ENCODE peak calls at places on chromosomes 13 and 19, in nine cellular contexts. C, A, I, T, F, V, Y, B and Z are unnamed samples.

GRCh38 chr19:37813340-37813739 is 34.0 kb upstream of the ZNF573 start:
- DNase-seq in F (no peak), T (no peak), C (no peak), I (no peak), A (no peak), B (no peak), Y (no peak), V (no peak), Z (no peak)

GRCh38 chr19:55113570-55114039 is 3.8 kb downstream of the PPP1R12C start:
- DNase-seq in F (peak), T (no peak), I (no peak), V (peak), A (peak), C (no peak), B (peak), Y (peak), Z (peak)

GRCh38 chr19:49515767-49516166 is 3.3 kb downstream of the FCGRT start:
- DNase-seq in V (peak), Y (no peak), B (no peak), F (no peak), I (no peak), A (peak), T (no peak), C (no peak), Z (no peak)

GRCh38 chr13:30744056-30744684 is 8.8 kb downstream of the ALOX5AP start:
- DNase-seq in C (peak), T (peak), F (peak), Y (peak), I (peak), B (peak), V (peak), A (no peak), Z (no peak)

GRCh38 chr13:113084094-113084942 is 21.3 kb upstream of the F7 start:
- DNase-seq in C (no peak), Y (no peak), V (no peak), B (no peak), I (no peak), F (no peak), T (no peak), A (no peak), Z (no peak)

GRCh38 chr13:94917814-94918213 is 205.5 kb upstream of the SOX21 start:
- DNase-seq in I (no peak), T (no peak), V (no peak), F (no peak), B (no peak), Y (no peak), A (no peak), C (peak), Z (no peak)

GRCh38 chr13:91909617-91910016 is 511.2 kb downstream of the GPC5 start:
- DNase-seq in B (no peak), I (no peak), T (no peak), V (no peak), C (no peak), F (no peak), Y (no peak), A (no peak), Z (no peak)

GRCh38 chr19:50705422-50706019 is 14.1 kb downstream of the SHANK1 start:
- DNase-seq in Y (peak), F (peak), A (no peak), C (peak), I (no peak), B (peak), T (no peak), V (no peak), Z (peak)

GRCh38 chr13:100854091-100854490 is 179.5 kb upstream of the TMTC4 start:
- DNase-seq in B (no peak), T (no peak), Y (no peak), I (no peak), A (no peak), F (no peak), V (no peak), C (no peak), Z (no peak)

GRCh38 chr19:56053596-56053995 is 67.0 kb downstream of the NLRP5 start:
- DNase-seq in C (no peak), B (no peak), A (no peak), F (no peak), I (no peak), T (no peak), Y (no peak), V (no peak), Z (no peak)

GRCh38 chr19:38394488-38394887 is 6.0 kb downstream of the SPRED3 start:
- DNase-seq in B (no peak), T (peak), C (peak), A (no peak), Y (no peak), F (no peak), I (peak), V (no peak), Z (no peak)

GRCh38 chr19:17915940-17916593 is 16.7 kb upstream of the CCDC124 start:
- DNase-seq in C (peak), A (no peak), F (peak), I (no peak), V (peak), Y (no peak), T (no peak), B (no peak), Z (no peak)

GRCh38 chr13:20197361-20197834 is 4.7 kb upstream of the GJB2 start:
- DNase-seq in Y (peak), I (no peak), T (no peak), V (peak), F (peak), A (no peak), C (peak), B (peak), Z (peak)

GRCh38 chr13:36548129-36548528 is 115.8 kb downstream of the CCNA1 start:
- DNase-seq in I (no peak), Y (no peak), B (no peak), A (no peak), F (no peak), C (no peak), V (no peak), T (no peak), Z (no peak)

GRCh38 chr19:15684828-15685227 is 11.9 kb downstream of the CYP4F12 start:
- DNase-seq in Y (no peak), C (no peak), F (peak), T (no peak), B (no peak), I (no peak), V (no peak), A (no peak), Z (peak)

GRCh38 chr19:2574971-2575630 is 99.2 kb downstream of the GADD45B start:
- DNase-seq in I (no peak), C (no peak), A (peak), V (no peak), Y (no peak), F (no peak), B (no peak), T (no peak), Z (no peak)

GRCh38 chr19:4278460-4278901 is 585 bp upstream of the SHD start:
- DNase-seq in T (no peak), F (no peak), I (no peak), A (no peak), V (no peak), Y (no peak), C (no peak), B (no peak), Z (peak)

GRCh38 chr13:99528547-99528946 is 27.3 kb downstream of the TM9SF2 start:
- DNase-seq in V (no peak), C (no peak), B (no peak), Y (no peak), A (no peak), I (no peak), T (no peak), F (no peak), Z (no peak)

GRCh38 chr19:45820413-45821102 is 5.5 kb upstream of the RSPH6A start:
- DNase-seq in C (peak), T (no peak), Y (no peak), V (no peak), I (no peak), B (no peak), F (no peak), A (no peak), Z (no peak)

GRCh38 chr13:98478134-98479129 is 98.5 kb downstream of the STK24 start:
- DNase-seq in V (no peak), I (no peak), Y (peak), A (no peak), C (no peak), T (peak), F (no peak), B (peak), Z (peak)

GRCh38 chr13:112097770-112098169 is 30.8 kb downstream of the SOX1 start:
- DNase-seq in Y (no peak), I (no peak), B (no peak), T (no peak), F (no peak), V (no peak), C (no peak), A (peak), Z (no peak)

GRCh38 chr19:11662278-11662677 is 65.0 kb downstream of the ZNF627 start:
- DNase-seq in B (no peak), C (no peak), I (no peak), A (no peak), F (no peak), T (no peak), V (no peak), Y (no peak), Z (no peak)

GRCh38 chr19:2962018-2962670 is 15.2 kb upstream of the TLE6 start:
- DNase-seq in F (peak), A (no peak), I (peak), B (peak), Y (peak), T (no peak), V (peak), C (peak), Z (peak)

GRCh38 chr19:36152061-36152885 is at the start of gene COX7A1:
- DNase-seq in I (no peak), F (no peak), Y (peak), T (no peak), B (peak), C (no peak), A (peak), V (peak), Z (no peak)

GRCh38 chr19:56720281-56720680 is 48.7 kb upstream of the ZNF835 start:
- DNase-seq in F (no peak), A (no peak), I (no peak), Y (no peak), T (no peak), V (peak), B (peak), C (no peak), Z (no peak)

GRCh38 chr13:20165417-20166257 is 4.8 kb upstream of the GJA3 start:
- DNase-seq in V (no peak), F (no peak), C (peak), T (no peak), I (no peak), B (no peak), Y (no peak), A (no peak), Z (no peak)

GRCh38 chr13:20351279-20352022 is 119.3 kb upstream of the GJB6 start:
- DNase-seq in I (no peak), C (peak), T (no peak), A (no peak), B (peak), F (peak), V (no peak), Y (peak), Z (no peak)

GRCh38 chr13:53782400-53783030 is 753.9 kb downstream of the OLFM4 start:
- DNase-seq in F (peak), Y (peak), V (peak), T (no peak), A (no peak), C (peak), I (no peak), B (peak), Z (no peak)

GRCh38 chr19:50723735-50724521 is 764 bp downstream of the CLEC11A start:
- DNase-seq in A (no peak), V (no peak), I (no peak), T (no peak), C (no peak), F (no peak), Y (peak), B (no peak), Z (no peak)

GRCh38 chr13:106161186-106161585 is 374.3 kb downstream of the EFNB2 start:
- DNase-seq in A (no peak), F (no peak), B (no peak), T (no peak), I (no peak), C (no peak), Y (no peak), V (no peak), Z (no peak)

GRCh38 chr13:48094404-48094780 is 512 bp downstream of the MED4 start:
- DNase-seq in T (no peak), V (no peak), B (peak), C (peak), F (peak), A (no peak), Y (peak), I (no peak), Z (peak)

GRCh38 chr19:33954686-33955085 is 158.0 kb downstream of the KCTD15 start:
- DNase-seq in C (no peak), Y (no peak), A (peak), B (no peak), V (peak), F (no peak), I (no peak), T (no peak), Z (no peak)

GRCh38 chr13:36157475-36157874 is 26.3 kb upstream of the DCLK1 start:
- DNase-seq in C (no peak), Y (no peak), I (no peak), B (no peak), V (no peak), T (no peak), F (no peak), A (no peak), Z (no peak)

GRCh38 chr19:35908977-35909683 is 1.0 kb upstream of the TYROBP start:
- DNase-seq in A (peak), Y (no peak), I (no peak), V (peak), C (no peak), F (no peak), B (no peak), T (no peak), Z (peak)

GRCh38 chr13:27599845-27600553 is 20.3 kb downstream of the LNX2 start:
- DNase-seq in Y (peak), B (peak), T (no peak), V (peak), A (no peak), I (no peak), C (peak), F (peak), Z (peak)

GRCh38 chr13:94009696-94010095 is 469.8 kb downstream of the DCT start:
- DNase-seq in I (no peak), T (no peak), A (no peak), B (no peak), F (no peak), Y (peak), V (no peak), C (peak), Z (no peak)

GRCh38 chr13:100951031-100951430 is 276.4 kb upstream of the TMTC4 start:
- DNase-seq in A (no peak), V (no peak), T (no peak), F (no peak), Y (no peak), C (no peak), I (no peak), B (no peak), Z (no peak)

GRCh38 chr13:98432638-98433037 is 144.3 kb downstream of the STK24 start:
- DNase-seq in Y (no peak), B (no peak), V (no peak), C (no peak), A (no peak), I (no peak), F (no peak), T (no peak), Z (no peak)

GRCh38 chr19:2044709-2045500 is 6.1 kb downstream of the MKNK2 start:
- DNase-seq in Y (no peak), C (no peak), F (no peak), V (no peak), A (no peak), B (no peak), T (no peak), I (no peak), Z (no peak)